ENCODE peak calls at places on chromosomes 12 and 14, in ten cellular contexts. One of them, this sample, is unnamed.

GRCh38 chr12:68888243-68888642 is 44.7 kb downstream of the CPM start:
- DNase-seq in neural crest cell: no peak
- DNase-seq in BJ: no peak
- DNase-seq in lower lobe of right lung: no peak
- DNase-seq in T-helper 2 cell: peak; percentile 82
- DNase-seq in CD4-positive, CD25-positive, alpha-beta regulatory T cell: peak; percentile 7
- DNase-seq in AG09309: no peak
- DNase-seq in NCI-H1105 treated with DMSO at 0.1 percent for 48 hours: no peak
- DNase-seq in hepatic stellate cell: no peak
- DNase-seq in LoVo: no peak
- DNase-seq in this sample: no peak

GRCh38 chr14:31435276-31435675 is 14.9 kb upstream of the HEATR5A start:
- DNase-seq in T-helper 2 cell: no peak
- DNase-seq in LoVo: no peak
- DNase-seq in AG09309: peak; percentile 93
- DNase-seq in BJ: peak; percentile 85
- DNase-seq in NCI-H1105 treated with DMSO at 0.1 percent for 48 hours: no peak
- DNase-seq in CD4-positive, CD25-positive, alpha-beta regulatory T cell: no peak
- DNase-seq in neural crest cell: no peak
- DNase-seq in lower lobe of right lung: no peak
- DNase-seq in hepatic stellate cell: no peak
- DNase-seq in this sample: no peak

GRCh38 chr12:121628037-121628436 is 1.7 kb downstream of the ORAI1 start:
- DNase-seq in AG09309: no peak
- DNase-seq in NCI-H1105 treated with DMSO at 0.1 percent for 48 hours: no peak
- DNase-seq in T-helper 2 cell: no peak
- DNase-seq in lower lobe of right lung: no peak
- DNase-seq in neural crest cell: no peak
- DNase-seq in CD4-positive, CD25-positive, alpha-beta regulatory T cell: peak; percentile 18
- DNase-seq in hepatic stellate cell: no peak
- DNase-seq in LoVo: peak; percentile 18
- DNase-seq in BJ: no peak
- DNase-seq in this sample: no peak

GRCh38 chr12:130619378-130619970 is 96.6 kb downstream of the RIMBP2 start:
- DNase-seq in T-helper 2 cell: no peak
- DNase-seq in BJ: no peak
- DNase-seq in lower lobe of right lung: no peak
- DNase-seq in hepatic stellate cell: no peak
- DNase-seq in NCI-H1105 treated with DMSO at 0.1 percent for 48 hours: no peak
- DNase-seq in neural crest cell: no peak
- DNase-seq in AG09309: no peak
- DNase-seq in CD4-positive, CD25-positive, alpha-beta regulatory T cell: no peak
- DNase-seq in LoVo: no peak
- DNase-seq in this sample: no peak

GRCh38 chr12:63164911-63165310 is 13.9 kb upstream of the AVPR1A start:
- DNase-seq in NCI-H1105 treated with DMSO at 0.1 percent for 48 hours: peak; percentile 22
- DNase-seq in lower lobe of right lung: no peak
- DNase-seq in LoVo: no peak
- DNase-seq in neural crest cell: no peak
- DNase-seq in CD4-positive, CD25-positive, alpha-beta regulatory T cell: no peak
- DNase-seq in T-helper 2 cell: no peak
- DNase-seq in AG09309: no peak
- DNase-seq in BJ: no peak
- DNase-seq in hepatic stellate cell: no peak
- DNase-seq in this sample: no peak

GRCh38 chr12:108666326-108666995 is 32.8 kb upstream of the SELPLG start:
- DNase-seq in NCI-H1105 treated with DMSO at 0.1 percent for 48 hours: no peak
- DNase-seq in LoVo: no peak
- DNase-seq in T-helper 2 cell: no peak
- DNase-seq in hepatic stellate cell: no peak
- DNase-seq in BJ: no peak
- DNase-seq in neural crest cell: no peak
- DNase-seq in AG09309: no peak
- DNase-seq in lower lobe of right lung: no peak
- DNase-seq in CD4-positive, CD25-positive, alpha-beta regulatory T cell: no peak
- DNase-seq in this sample: peak; percentile 43

GRCh38 chr14:99645545-99646505 is 896 bp downstream of the HHIPL1 start:
- DNase-seq in AG09309: no peak
- DNase-seq in hepatic stellate cell: no peak
- DNase-seq in LoVo: no peak
- DNase-seq in CD4-positive, CD25-positive, alpha-beta regulatory T cell: no peak
- DNase-seq in neural crest cell: no peak
- DNase-seq in T-helper 2 cell: no peak
- DNase-seq in lower lobe of right lung: no peak
- DNase-seq in NCI-H1105 treated with DMSO at 0.1 percent for 48 hours: no peak
- DNase-seq in BJ: no peak
- DNase-seq in this sample: no peak

GRCh38 chr12:52976574-52977071 is 27.7 kb downstream of the KRT18 start:
- DNase-seq in neural crest cell: no peak
- DNase-seq in T-helper 2 cell: no peak
- DNase-seq in LoVo: no peak
- DNase-seq in CD4-positive, CD25-positive, alpha-beta regulatory T cell: no peak
- DNase-seq in lower lobe of right lung: no peak
- DNase-seq in NCI-H1105 treated with DMSO at 0.1 percent for 48 hours: no peak
- DNase-seq in BJ: peak; percentile 72
- DNase-seq in hepatic stellate cell: peak; percentile 72
- DNase-seq in AG09309: peak; percentile 25
- DNase-seq in this sample: no peak

GRCh38 chr12:103928736-103929050 is 1.5 kb upstream of the HSP90B1 start:
- DNase-seq in lower lobe of right lung: peak; percentile 58
- DNase-seq in BJ: no peak
- DNase-seq in T-helper 2 cell: peak; percentile 91
- DNase-seq in LoVo: no peak
- DNase-seq in CD4-positive, CD25-positive, alpha-beta regulatory T cell: peak; percentile 78
- DNase-seq in AG09309: no peak
- DNase-seq in neural crest cell: no peak
- DNase-seq in hepatic stellate cell: no peak
- DNase-seq in NCI-H1105 treated with DMSO at 0.1 percent for 48 hours: no peak
- DNase-seq in this sample: no peak

GRCh38 chr12:42129595-42130204 is 15.0 kb downstream of the GXYLT1 start:
- DNase-seq in neural crest cell: no peak
- DNase-seq in NCI-H1105 treated with DMSO at 0.1 percent for 48 hours: peak; percentile 72
- DNase-seq in T-helper 2 cell: peak; percentile 33
- DNase-seq in AG09309: no peak
- DNase-seq in LoVo: peak; percentile 57
- DNase-seq in lower lobe of right lung: no peak
- DNase-seq in CD4-positive, CD25-positive, alpha-beta regulatory T cell: peak; percentile 38
- DNase-seq in BJ: no peak
- DNase-seq in hepatic stellate cell: peak; percentile 21
- DNase-seq in this sample: peak; percentile 81

This sample was measured in tibial nerve.